ENCODE peak calls at places on chromosomes 3 and 15, in four cellular contexts. J is IMR-90, F is H1, U is GM12878. P is an unnamed sample.

GRCh38 chr15:82183121-82184031 is 79.2 kb downstream of the EFL1 start:
- DNase-seq in J (peak; percentile 96), F (no peak), U (no peak), P (no peak)

GRCh38 chr3:134650431-134651346 is at the start of gene KY:
- DNase-seq in J (peak; percentile 26), F (peak; percentile 33), U (no peak), P (no peak)

GRCh38 chr3:134392336-134392983 is 18.2 kb upstream of the AMOTL2 start:
- DNase-seq in J (peak; percentile 34), F (no peak), U (no peak), P (no peak)

GRCh38 chr3:95215437-95215836 is 1152.6 kb downstream of the NSUN3 start:
- DNase-seq in J (no peak), F (no peak), U (no peak), P (no peak)

GRCh38 chr3:54087581-54088410 is 34.6 kb upstream of the CACNA2D3 start:
- DNase-seq in J (no peak), F (no peak), U (no peak), P (no peak)

GRCh38 chr3:172256101-172256687 is 192.1 kb downstream of the GHSR start:
- DNase-seq in J (peak; percentile 54), F (no peak), U (no peak), P (no peak)

GRCh38 chr3:25834346-25834745 is 44.5 kb downstream of the OXSM start:
- DNase-seq in J (no peak), F (no peak), U (no peak), P (no peak)

GRCh38 chr15:90780916-90781315 is 63.8 kb downstream of the BLM start:
- DNase-seq in J (no peak), F (no peak), U (peak; percentile 5), P (no peak)

GRCh38 chr3:8745619-8746370 is 12.2 kb downstream of the CAV3 start:
- DNase-seq in J (no peak), F (no peak), U (no peak), P (no peak)

GRCh38 chr3:33277193-33277882 is at the start of gene FBXL2:
- DNase-seq in J (peak; percentile 49), F (peak; percentile 79), U (no peak), P (peak; percentile 99)

GRCh38 chr3:140994316-140994715 is 52.7 kb downstream of the SLC25A36 start:
- DNase-seq in J (no peak), F (no peak), U (no peak), P (no peak)

DNA sequence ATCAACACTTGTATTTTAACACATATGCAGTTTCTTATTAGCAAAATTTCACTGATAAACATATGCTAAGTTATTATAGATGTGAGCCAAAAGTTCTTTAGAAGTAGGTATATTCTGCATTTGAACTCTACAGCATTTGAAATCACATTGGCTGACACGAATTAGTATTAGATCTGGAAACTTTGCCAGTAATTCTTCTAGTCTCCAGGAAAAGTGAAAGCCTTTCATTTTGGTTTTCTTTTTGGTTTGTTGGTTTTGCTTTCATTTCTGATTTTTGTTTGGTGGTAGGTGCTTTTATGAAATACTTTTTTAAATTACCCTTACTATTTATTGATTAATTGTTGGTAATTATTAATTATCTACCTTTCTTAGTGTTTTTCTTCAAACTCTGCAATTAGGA is 72.9 kb downstream of the RBMS3 start:
- DNase-seq in J (no peak), F (no peak), U (no peak), P (no peak)
- TF ChIP-seq CHD1 in J (no peak), F (no peak), U (no peak), P (no peak)

DNA sequence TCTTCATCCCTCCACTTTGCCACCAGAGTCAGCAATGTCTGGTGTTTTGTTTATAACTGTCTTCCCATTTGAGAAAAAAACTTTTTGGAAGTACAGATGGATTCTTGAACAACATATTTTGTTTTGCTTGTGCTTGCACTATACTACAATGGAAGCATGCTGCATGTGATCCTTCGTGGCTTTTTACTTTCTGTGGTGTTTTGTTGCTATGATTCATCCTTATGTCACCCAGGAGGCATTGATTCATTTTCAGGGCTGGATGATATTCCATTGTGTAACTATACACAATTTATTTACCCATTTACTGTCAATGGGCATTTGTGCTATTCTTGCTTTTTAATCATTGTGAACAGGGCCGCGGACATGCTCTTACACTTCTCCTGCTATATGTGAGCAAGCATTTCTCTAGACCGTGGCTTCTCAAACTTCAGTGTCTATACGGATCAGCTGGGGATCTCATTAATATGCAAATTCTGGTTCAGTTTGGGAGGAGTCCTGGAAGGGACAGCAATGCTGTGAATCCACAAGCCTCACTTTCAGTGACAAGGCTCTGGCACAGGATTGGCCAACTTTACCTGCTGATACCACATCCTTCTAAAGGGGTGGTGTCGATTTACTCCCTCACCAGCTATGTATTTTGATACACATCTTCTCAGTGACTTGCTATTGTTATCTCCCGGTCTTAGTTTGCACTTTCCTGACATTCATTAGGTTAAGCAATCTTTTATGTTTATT is 65.9 kb downstream of the POLR2M start:
- DNase-seq in J (peak; percentile 17), F (no peak), U (no peak), P (no peak)
- TF ChIP-seq CHD1 in J (no peak), F (no peak), U (no peak), P (no peak)

GRCh38 chr15:36210426-36210825 is 369.0 kb upstream of the CDIN1 start:
- DNase-seq in J (no peak), F (no peak), U (no peak), P (no peak)

GRCh38 chr15:36208868-36209582 is 370.4 kb upstream of the CDIN1 start:
- DNase-seq in J (peak; percentile 37), F (no peak), U (no peak), P (no peak)
- TF ChIP-seq CHD1 in J (no peak), F (no peak), U (no peak), P (no peak)

GRCh38 chr3:114035146-114035545 is 21.2 kb downstream of the CCDC191 start:
- DNase-seq in J (peak; percentile 69), F (no peak), U (no peak), P (no peak)

GRCh38 chr3:114033721-114034120 is 22.6 kb downstream of the CCDC191 start:
- DNase-seq in J (no peak), F (no peak), U (no peak), P (no peak)

GRCh38 chr3:114035896-114036295 is 20.4 kb downstream of the CCDC191 start:
- DNase-seq in J (no peak), F (no peak), U (no peak), P (no peak)
- TF ChIP-seq CHD1 in J (no peak), F (no peak), U (no peak), P (no peak)

GRCh38 chr3:65118279-65118678 is 430.5 kb upstream of the ADAMTS9 start:
- DNase-seq in J (no peak), F (no peak), U (no peak), P (no peak)
- TF ChIP-seq CHD1 in J (no peak), F (no peak), U (no peak), P (no peak)

GRCh38 chr15:29470311-29470710 is 200.7 kb upstream of the NSMCE3 start:
- DNase-seq in J (no peak), F (no peak), U (no peak), P (no peak)

GRCh38 chr15:29465196-29465595 is 195.6 kb upstream of the NSMCE3 start:
- DNase-seq in J (no peak), F (no peak), U (no peak), P (no peak)

GRCh38 chr15:29468899-29469298 is 199.3 kb upstream of the NSMCE3 start:
- DNase-seq in J (no peak), F (no peak), U (no peak), P (no peak)

GRCh38 chr15:29465816-29466215 is 196.2 kb upstream of the NSMCE3 start:
- DNase-seq in J (no peak), F (no peak), U (no peak), P (no peak)

DNA sequence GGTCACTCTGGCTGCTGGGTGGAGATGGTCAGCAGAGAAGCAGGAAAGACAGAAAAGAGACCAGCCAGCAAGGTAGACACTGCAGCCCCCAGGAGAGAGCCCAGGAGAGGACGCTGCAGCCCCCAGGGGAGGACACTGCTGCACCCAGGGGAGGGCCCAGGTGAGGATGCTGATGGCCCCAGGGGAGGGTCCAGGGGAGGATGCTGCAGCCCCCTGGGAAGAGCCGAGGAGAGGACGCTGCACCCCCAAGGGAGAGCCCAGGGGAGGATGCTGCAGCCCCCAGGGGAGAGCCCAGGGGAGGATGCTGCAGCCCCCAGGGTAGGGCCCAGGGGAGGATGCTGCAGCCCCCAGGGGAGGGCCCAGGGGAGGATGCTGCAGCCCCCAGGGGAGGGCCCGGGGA is 196.7 kb upstream of the NSMCE3 start:
- DNase-seq in J (no peak), F (no peak), U (no peak), P (no peak)
- TF ChIP-seq CHD1 in J (no peak), F (no peak), U (no peak), P (no peak)

P was measured in K562.